ENCODE peak calls at places on chromosomes 4 and X, in nine cellular contexts. P is activated CD8-positive, alpha-beta T cell treated with anti-CD3 and anti-CD28 coated beads for 36 hours; M is CD4-positive, alpha-beta T cell; C is right lobe of liver; Z is omental fat pad; G is ascending aorta; A is upper lobe of left lung; T is WTC11; X is A549. Q is an unnamed sample.

GRCh38 chr4:41887821-41888699 is 47.2 kb upstream of the TMEM33 start:
- DNase-seq in Z (no peak), G (no peak), T (peak), X (peak), M (no peak), A (no peak), C (no peak), P (peak), Q (peak)

GRCh38 chr4:140673729-140674128 is 82.5 kb downstream of the TBC1D9 start:
- DNase-seq in A (no peak), X (no peak), T (no peak), G (no peak), C (no peak), Z (no peak), P (no peak), M (no peak), Q (no peak)

GRCh38 chrX:110415440-110416167 is 57.0 kb downstream of the RTL9 start:
- DNase-seq in T (no peak), A (no peak), G (no peak), M (no peak), X (no peak), C (no peak), P (no peak), Z (no peak), Q (no peak)

GRCh38 chr4:6633091-6633906 is 7.2 kb upstream of the MRFAP1 start:
- DNase-seq in T (no peak), G (no peak), M (no peak), Z (no peak), C (no peak), X (no peak), A (peak), P (peak), Q (no peak)

GRCh38 chrX:46376246-46376885 is 168.9 kb downstream of the ZNF674 start:
- DNase-seq in C (no peak), G (no peak), T (peak), A (no peak), M (no peak), X (peak), P (peak), Z (no peak), Q (peak)

GRCh38 chr4:55121246-55121645 is 4.1 kb downstream of the KDR start:
- DNase-seq in X (no peak), C (no peak), Z (no peak), T (no peak), G (no peak), M (no peak), A (no peak), P (no peak), Q (no peak)

GRCh38 chrX:22950278-22951266 is 49.2 kb upstream of the DDX53 start:
- DNase-seq in X (peak), P (no peak), A (no peak), M (no peak), C (no peak), Z (no peak), G (no peak), T (no peak), Q (no peak)

GRCh38 chr4:96164814-96165351 is 325.0 kb downstream of the PDHA2 start:
- DNase-seq in M (no peak), P (no peak), G (no peak), T (no peak), Z (no peak), X (no peak), C (no peak), A (no peak), Q (no peak)

GRCh38 chr4:80049402-80049801 is 23.6 kb downstream of the ANTXR2 start:
- DNase-seq in Z (no peak), C (no peak), M (no peak), A (no peak), T (no peak), G (no peak), X (no peak), P (no peak), Q (no peak)

GRCh38 chr4:56425518-56425917 is 9.9 kb downstream of the PPAT start:
- DNase-seq in G (no peak), C (no peak), Z (no peak), P (no peak), A (no peak), X (no peak), T (no peak), M (no peak), Q (no peak)

GRCh38 chr4:164261831-164262230 is 492.1 kb upstream of the SMIM31 start:
- DNase-seq in X (no peak), T (no peak), A (no peak), Z (no peak), P (no peak), M (no peak), G (no peak), C (no peak), Q (no peak)

GRCh38 chrX:115350696-115351408 is 61.3 kb downstream of the LUZP4 start:
- DNase-seq in P (no peak), A (no peak), C (no peak), M (no peak), Z (no peak), G (no peak), T (no peak), X (no peak), Q (no peak)

DNA sequence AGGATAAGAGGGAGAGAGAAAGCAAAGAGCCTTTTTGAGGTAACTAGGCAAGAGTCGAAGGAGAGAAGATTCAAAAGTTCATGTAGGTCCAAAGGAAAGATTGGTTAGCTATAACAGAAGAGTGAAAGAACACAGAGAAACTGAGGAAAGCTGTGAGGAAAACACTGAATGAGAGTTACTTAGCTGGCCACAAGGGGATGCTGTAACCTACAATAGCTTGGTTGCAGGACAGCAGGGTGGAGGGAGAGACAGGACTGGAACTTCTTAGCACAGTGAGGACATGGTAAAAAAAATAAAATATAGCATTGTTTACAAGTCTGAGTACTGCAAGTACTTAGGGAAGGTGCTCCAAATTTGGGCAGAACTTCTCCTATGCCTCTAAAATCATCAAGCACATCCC is 48.3 kb downstream of the RAI2 start:
- DNase-seq in C (no peak), P (peak), T (no peak), M (no peak), Z (no peak), G (no peak), X (peak), A (no peak), Q (no peak)
- TF ChIP-seq CTCF in C (peak), P (peak), T (peak), M (no peak), Z (no peak), G (peak), X (peak), A (peak), Q (peak)

GRCh38 chr4:11722218-11722617 is 293.5 kb upstream of the HS3ST1 start:
- DNase-seq in T (no peak), P (no peak), M (no peak), G (no peak), C (no peak), A (no peak), Z (no peak), X (no peak), Q (no peak)
- TF ChIP-seq CTCF in T (no peak), P (no peak), M (no peak), G (no peak), C (no peak), A (no peak), Z (no peak), X (no peak), Q (no peak)

DNA sequence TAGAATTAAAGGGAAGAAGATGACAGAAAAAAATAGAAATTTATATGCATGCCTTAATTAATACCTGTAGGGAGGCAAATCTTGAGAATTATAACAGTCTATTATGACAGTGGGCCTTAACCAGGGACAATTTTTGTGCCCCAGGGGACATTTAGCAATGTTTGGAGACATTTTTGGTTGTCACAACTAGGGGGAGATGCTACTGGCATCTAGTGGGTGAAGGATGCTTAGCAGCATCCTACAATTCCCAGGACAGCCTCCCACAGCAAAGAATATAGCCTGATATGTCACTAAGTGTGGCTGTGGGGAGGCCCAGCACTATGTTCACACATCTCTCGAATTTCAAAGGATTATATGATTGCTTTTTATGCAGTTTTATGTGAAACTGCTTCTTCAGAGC is 10.5 kb downstream of the GPR82 start:
- DNase-seq in A (no peak), X (peak), Z (no peak), P (peak), T (no peak), G (no peak), C (no peak), M (no peak), Q (no peak)
- TF ChIP-seq CTCF in A (no peak), X (peak), Z (no peak), P (peak), T (no peak), G (peak), C (peak), M (no peak), Q (peak)

GRCh38 chr4:185011408-185011807 is 6.9 kb upstream of the HELT start:
- DNase-seq in C (no peak), Z (no peak), X (no peak), M (peak), A (no peak), G (no peak), P (peak), T (peak), Q (peak)
- TF ChIP-seq CTCF in C (peak), Z (no peak), X (peak), M (peak), A (peak), G (no peak), P (peak), T (peak), Q (peak)

DNA sequence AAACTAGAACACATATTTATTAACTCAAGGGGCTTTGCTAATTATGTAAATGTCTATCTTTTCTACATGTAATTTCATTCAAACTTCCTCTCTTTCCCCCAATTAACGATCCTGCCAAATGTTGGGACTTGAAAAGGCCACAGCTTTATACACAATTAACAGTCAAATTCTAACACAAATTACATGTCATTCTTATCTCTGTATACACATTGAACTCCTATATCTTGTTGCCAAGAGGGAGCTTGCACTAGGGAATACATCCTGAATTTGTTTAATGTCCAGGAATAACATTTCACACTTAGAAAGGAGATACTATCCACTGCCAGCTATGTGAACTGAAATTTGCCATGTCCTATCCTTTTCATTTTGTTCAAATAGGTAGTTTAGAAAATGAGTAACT is 38.9 kb upstream of the MAB21L2 start:
- DNase-seq in C (no peak), A (no peak), G (no peak), X (no peak), M (no peak), Z (no peak), T (no peak), P (no peak), Q (no peak)
- TF ChIP-seq CTCF in C (no peak), A (no peak), G (no peak), X (no peak), M (no peak), Z (no peak), T (no peak), P (no peak), Q (no peak)

DNA sequence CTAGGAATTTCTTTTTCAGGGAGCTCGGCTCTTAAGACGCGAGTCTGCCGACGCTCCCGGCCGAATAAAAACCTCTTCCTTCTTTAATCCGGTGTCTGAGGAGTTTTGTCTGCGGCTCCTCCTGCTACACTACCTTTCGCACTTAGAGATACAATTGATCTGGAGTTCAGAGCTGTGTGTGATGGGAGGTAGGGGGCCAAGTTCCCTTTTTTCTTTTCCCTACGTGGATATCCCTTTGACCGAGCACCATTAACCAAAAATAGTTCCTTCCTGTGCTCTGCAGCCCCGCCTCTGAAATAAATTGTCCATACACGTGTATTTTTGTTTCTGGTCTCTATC is 574 bp upstream of the PGM2 start:
- DNase-seq in X (no peak), M (no peak), P (no peak), G (no peak), T (no peak), A (no peak), C (no peak), Z (no peak), Q (no peak)
- TF ChIP-seq CTCF in X (no peak), M (no peak), P (no peak), G (no peak), T (no peak), A (no peak), C (no peak), Z (no peak), Q (no peak)

Q was measured in nephron progenitor cell.